ENCODE peak calls at places on chromosomes 2 and 18, in seven cellular contexts. L, K, Q, U, R, P and B are unnamed samples.

GRCh38 chr2:226661789-226662545 is 137.7 kb downstream of the IRS1 start:
- DNase-seq in Q (no peak), P (no peak), U (no peak), L (peak), R (no peak), K (peak), B (no peak)

GRCh38 chr18:35876243-35876642 is 96.2 kb upstream of the RMP24 start:
- DNase-seq in P (no peak), L (no peak), R (no peak), U (no peak), Q (no peak), K (no peak), B (no peak)

GRCh38 chr2:128263902-128264331 is 54.8 kb downstream of the HS6ST1 start:
- DNase-seq in K (no peak), Q (no peak), U (no peak), R (no peak), L (no peak), P (no peak), B (no peak)

GRCh38 chr2:65387017-65387416 is 45.4 kb downstream of the SPRED2 start:
- DNase-seq in L (no peak), R (no peak), U (no peak), Q (no peak), K (no peak), P (no peak), B (no peak)

GRCh38 chr2:170465241-170465640 is 249.9 kb upstream of the SP5 start:
- DNase-seq in U (no peak), R (no peak), L (no peak), P (no peak), K (no peak), Q (no peak), B (no peak)

GRCh38 chr2:85259101-85259590 is 68.6 kb downstream of the TGOLN2 start:
- DNase-seq in L (peak), U (no peak), R (peak), P (no peak), K (peak), Q (no peak), B (no peak)

GRCh38 chr2:105183555-105184323 is 57.8 kb upstream of the GPR45 start:
- DNase-seq in U (no peak), R (no peak), Q (no peak), K (no peak), L (no peak), P (no peak), B (no peak)

GRCh38 chr2:33219850-33220275 is 256.6 kb upstream of the RASGRP3 start:
- DNase-seq in U (no peak), R (peak), L (no peak), K (no peak), Q (no peak), P (no peak), B (no peak)

GRCh38 chr18:77376043-77376732 is 126.5 kb downstream of the GALR1 start:
- DNase-seq in Q (no peak), K (no peak), P (no peak), U (no peak), L (no peak), R (no peak), B (no peak)

GRCh38 chr2:1422716-1423285 is 9.5 kb downstream of the TPO start:
- DNase-seq in Q (no peak), U (no peak), K (no peak), P (no peak), L (no peak), R (peak), B (no peak)

GRCh38 chr18:79512461-79513380 is 117.0 kb downstream of the NFATC1 start:
- DNase-seq in L (no peak), K (no peak), Q (no peak), U (peak), R (no peak), P (no peak), B (no peak)

GRCh38 chr2:158716091-158716815 is 78.9 kb upstream of the DAPL1 start:
- DNase-seq in P (no peak), L (no peak), U (no peak), R (peak), Q (no peak), K (no peak), B (no peak)

GRCh38 chr18:23722646-23723045 is 33.4 kb downstream of the LAMA3 start:
- DNase-seq in L (no peak), K (peak), U (no peak), Q (no peak), R (no peak), P (no peak), B (no peak)

GRCh38 chr2:14137643-14138042 is 494.9 kb upstream of the LRATD1 start:
- DNase-seq in Q (peak), R (peak), L (no peak), P (no peak), K (no peak), U (no peak), B (no peak)

GRCh38 chr2:215998636-215999035 is 14.7 kb downstream of the MREG start:
- DNase-seq in R (peak), Q (no peak), U (no peak), K (no peak), P (no peak), L (no peak), B (no peak)

GRCh38 chr2:208673631-208674030 is 267.0 kb downstream of the PTH2R start:
- DNase-seq in K (no peak), Q (no peak), L (no peak), U (no peak), P (no peak), R (no peak), B (no peak)

GRCh38 chr2:241809383-241810303 is 650 bp downstream of the NEU4 start:
- DNase-seq in R (no peak), Q (no peak), L (peak), U (no peak), P (no peak), K (no peak), B (no peak)

GRCh38 chr2:64548795-64549194 is 24.7 kb downstream of the AFTPH start:
- DNase-seq in Q (no peak), K (no peak), L (no peak), R (no peak), U (no peak), P (no peak), B (no peak)

GRCh38 chr2:188808921-188809320 is 165.3 kb upstream of the COL3A1 start:
- DNase-seq in L (no peak), K (peak), Q (no peak), U (no peak), P (no peak), R (no peak), B (no peak)

GRCh38 chr2:226475650-226476049 is 324.0 kb downstream of the IRS1 start:
- DNase-seq in K (peak), Q (no peak), P (no peak), L (peak), R (no peak), U (no peak), B (no peak)

GRCh38 chr2:216234106-216234505 is 125.0 kb downstream of the XRCC5 start:
- DNase-seq in L (no peak), U (no peak), R (no peak), Q (no peak), P (no peak), K (no peak), B (no peak)

GRCh38 chr2:151302879-151303278 is 13.4 kb upstream of the NMI start:
- DNase-seq in Q (no peak), P (no peak), U (no peak), K (peak), R (no peak), L (peak), B (no peak)

GRCh38 chr2:151730242-151730975 is 3.9 kb downstream of the NEB start:
- DNase-seq in U (no peak), L (peak), K (peak), R (no peak), P (no peak), Q (no peak), B (no peak)

GRCh38 chr2:127709336-127709735 is 8.0 kb downstream of the SFT2D3 start:
- DNase-seq in Q (no peak), R (no peak), P (no peak), K (no peak), L (no peak), U (no peak), B (no peak)

GRCh38 chr2:65922794-65923193 is 490.4 kb upstream of the SPRED2 start:
- DNase-seq in R (no peak), L (no peak), Q (no peak), K (peak), U (no peak), P (no peak), B (no peak)

GRCh38 chr2:26148501-26148900 is 24.4 kb upstream of the GAREM2 start:
- DNase-seq in R (no peak), K (no peak), U (no peak), L (no peak), Q (peak), P (no peak), B (no peak)